ENCODE peak calls at places on chromosomes 1 and 21, in ten cellular contexts. C is A549, G is body of pancreas, K is thyroid gland, M is heart right ventricle, T is OCI-LY7, A is pancreas, D is cardiac muscle cell, E is lower lobe of right lung, U is RWPE2. X is an unnamed sample.

GRCh38 chr1:11522400-11523235 is 43.7 kb downstream of the DISP3 start:
- DNase-seq in T (no peak), M (no peak), A (no peak), D (no peak), C (no peak), G (no peak), U (peak; percentile 40), K (no peak), E (no peak), X (no peak)

GRCh38 chr1:162276493-162276892 is 100.2 kb downstream of the SPATA46 start:
- DNase-seq in D (peak; percentile 38), T (peak; percentile 10), E (no peak), M (no peak), G (no peak), U (no peak), C (peak; percentile 35), A (no peak), K (no peak), X (no peak)

GRCh38 chr1:175191654-175192053 is 922 bp downstream of the KIAA0040 start:
- DNase-seq in K (peak; percentile 43), A (peak; percentile 32), D (no peak), G (peak; percentile 24), E (no peak), T (peak; percentile 61), M (peak; percentile 22), U (no peak), C (no peak), X (no peak)

GRCh38 chr1:217425528-217425927 is 205.4 kb downstream of the GPATCH2 start:
- DNase-seq in T (no peak), E (no peak), G (no peak), A (no peak), U (no peak), M (no peak), K (no peak), D (no peak), C (no peak), X (no peak)

GRCh38 chr1:7948950-7949349 is 8.3 kb upstream of the TNFRSF9 start:
- DNase-seq in E (no peak), C (no peak), A (no peak), M (no peak), U (no peak), K (no peak), D (no peak), G (no peak), T (no peak), X (no peak)

GRCh38 chr1:201307760-201308499 is 24.6 kb downstream of the PKP1 start:
- DNase-seq in T (no peak), G (no peak), E (no peak), M (no peak), C (peak; percentile 37), K (peak; percentile 30), U (peak; percentile 83), A (no peak), D (no peak), X (peak; percentile 60)

GRCh38 chr1:206757524-206758266 is 12.9 kb upstream of the IL19 start:
- DNase-seq in A (no peak), D (no peak), G (no peak), U (no peak), C (no peak), E (no peak), K (no peak), M (no peak), T (peak; percentile 40), X (no peak)

GRCh38 chr1:53047737-53048344 is 14.2 kb upstream of the PODN start:
- DNase-seq in K (no peak), E (no peak), C (no peak), M (no peak), D (peak; percentile 41), G (no peak), T (peak; percentile 3), U (no peak), A (no peak), X (no peak)

GRCh38 chr1:186798960-186799688 is 29.6 kb upstream of the PLA2G4A start:
- DNase-seq in D (no peak), C (peak; percentile 31), T (no peak), E (no peak), M (no peak), K (no peak), U (no peak), G (no peak), A (no peak), X (no peak)

GRCh38 chr1:186982116-186982515 is 153.4 kb downstream of the PLA2G4A start:
- DNase-seq in U (no peak), E (no peak), G (no peak), A (no peak), M (no peak), T (no peak), C (no peak), K (no peak), D (no peak), X (no peak)

GRCh38 chr1:18413906-18414305 is 66.8 kb upstream of the KLHDC7A start:
- DNase-seq in C (no peak), G (no peak), E (no peak), T (no peak), K (no peak), U (no peak), D (no peak), A (no peak), M (no peak), X (peak; percentile 67)

GRCh38 chr1:203520315-203520714 is 26.4 kb downstream of the OPTC start:
- DNase-seq in D (no peak), E (no peak), U (no peak), T (no peak), K (no peak), C (peak; percentile 21), A (no peak), M (no peak), G (no peak), X (no peak)

GRCh38 chr1:12368646-12369045 is 138.8 kb downstream of the VPS13D start:
- DNase-seq in G (no peak), C (no peak), M (no peak), E (no peak), T (no peak), U (no peak), K (no peak), D (no peak), A (no peak), X (no peak)

GRCh38 chr1:13662498-13662897 is 37.5 kb upstream of the PRDM2 start:
- DNase-seq in C (no peak), K (no peak), D (no peak), U (no peak), T (no peak), M (no peak), E (no peak), G (no peak), A (no peak), X (no peak)

GRCh38 chr1:156599811-156600210 is 1.5 kb downstream of the GPATCH4 start:
- DNase-seq in G (no peak), K (no peak), T (peak; percentile 77), M (no peak), E (no peak), C (peak; percentile 66), A (no peak), D (no peak), U (no peak), X (no peak)

GRCh38 chr1:193019442-193020026 is 39.6 kb downstream of the UCHL5 start:
- DNase-seq in G (no peak), U (no peak), A (no peak), M (peak; percentile 8), E (no peak), K (no peak), C (peak; percentile 63), T (peak; percentile 60), D (peak; percentile 66), X (no peak)

GRCh38 chr1:115768549-115768948 is at the start of gene CASQ2:
- DNase-seq in U (no peak), A (no peak), K (no peak), G (no peak), E (no peak), M (peak; percentile 76), C (no peak), D (no peak), T (no peak), X (no peak)

GRCh38 chr1:191579019-191579418 is 579.2 kb upstream of the RGS18 start:
- DNase-seq in C (no peak), E (no peak), U (no peak), D (no peak), K (no peak), M (no peak), T (no peak), G (no peak), A (no peak), X (no peak)

GRCh38 chr1:182279724-182280506 is 111.7 kb downstream of the GLUL start:
- DNase-seq in K (no peak), M (peak; percentile 8), T (no peak), U (no peak), C (no peak), A (no peak), D (no peak), E (no peak), G (no peak), X (no peak)

GRCh38 chr1:153536618-153537375 is 1.0 kb upstream of the S100A6 start:
- DNase-seq in T (no peak), U (peak; percentile 85), C (peak; percentile 64), E (peak; percentile 78), A (no peak), M (no peak), D (no peak), G (no peak), K (peak; percentile 75), X (no peak)
- H3K4me3 ChIP-seq in T (no peak overlapping the region), U (peak overlapping the region; percentile 73), C (peak overlapping the region; percentile 68), E (peak overlapping the region; percentile 98), A (no peak overlapping the region), M (peak overlapping the region; percentile 80), D (peak overlapping the region; percentile 17), G (no peak overlapping the region), K (no peak overlapping the region), X (peak overlapping the region; percentile 44)

DNA sequence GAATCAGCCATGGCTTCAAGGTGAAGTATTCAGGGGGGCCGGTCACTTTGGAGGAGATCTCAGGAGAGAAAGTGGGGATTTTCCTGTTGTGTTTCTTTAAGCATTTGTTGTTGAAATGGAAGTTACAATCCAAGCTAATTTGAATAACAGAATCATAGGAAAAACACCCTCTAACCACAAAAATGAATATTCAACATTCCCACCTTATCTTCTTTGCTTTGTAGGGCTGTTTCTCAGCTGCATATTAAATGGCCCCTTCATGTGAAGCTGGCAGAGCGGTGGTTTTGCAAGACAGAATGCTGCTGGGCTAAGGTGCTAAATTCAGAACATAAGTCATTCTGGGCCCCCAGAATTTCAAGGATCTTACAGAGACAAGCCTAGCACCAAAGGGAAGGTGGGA is 279.0 kb downstream of the RRAGC start:
- DNase-seq in E (no peak), A (no peak), U (no peak), C (no peak), K (no peak), T (no peak), D (no peak), M (no peak), G (no peak), X (no peak)
- TF ChIP-seq CTCF in E (no peak), A (no peak), U (no peak), C (no peak), K (no peak), T (no peak), D (no peak), M (no peak), G (no peak), X (no peak)

GRCh38 chr1:87362834-87363426 is 34.2 kb downstream of the LMO4 start:
- DNase-seq in K (no peak), G (no peak), T (no peak), U (no peak), E (no peak), M (no peak), D (no peak), C (no peak), A (no peak), X (no peak)
- H3K4me1 ChIP-seq in K (no peaks in the 10 kb centered on the region), G (no peaks in the 10 kb centered on the region), T (no peaks in the 10 kb centered on the region), U (no peaks in the 10 kb centered on the region), E (no peaks in the 10 kb centered on the region), M (no peaks in the 10 kb centered on the region), D (peaks cover 10% of the 10 kb centered on the region), C (no peaks in the 10 kb centered on the region), A (no peaks in the 10 kb centered on the region), X (no peaks in the 10 kb centered on the region)

GRCh38 chr21:45270306-45270821 is 17.3 kb downstream of the POFUT2 start:
- DNase-seq in C (peak; percentile 31), A (no peak), D (no peak), E (no peak), G (peak; percentile 7), U (peak; percentile 37), T (no peak), K (no peak), M (no peak), X (peak; percentile 48)
- H3K4me3 ChIP-seq in C (no peak overlapping the region), A (no peak overlapping the region), D (no peak overlapping the region), E (no peak overlapping the region), G (no peak overlapping the region), U (no peak overlapping the region), T (no peak overlapping the region), K (no peak overlapping the region), M (no peak overlapping the region), X (no peak overlapping the region)

X was measured in Caco-2.